ENCODE peak calls at places on chromosomes 16 and 17, in four cellular contexts. E is stomach, M is fibroblast of lung, T is astrocyte. K is an unnamed sample.

GRCh38 chr16:19439483-19439882 is 21.8 kb downstream of the TMC5 start:
- DNase-seq in M (no peak), E (no peak), T (no peak), K (no peak)

GRCh38 chr16:82454566-82454965 is 172.2 kb upstream of the CDH13 start:
- DNase-seq in T (no peak), M (no peak), E (no peak), K (no peak)

GRCh38 chr17:31310260-31310659 is 3.6 kb downstream of the EVI2B start:
- DNase-seq in T (no peak), M (no peak), E (no peak), K (no peak)

GRCh38 chr17:8632087-8632486 is 1.6 kb upstream of the MYH10 start:
- DNase-seq in E (no peak), M (no peak), T (no peak), K (no peak)

GRCh38 chr16:70608516-70608915 is 37.8 kb upstream of the IL34 start:
- DNase-seq in E (no peak), T (no peak), M (no peak), K (no peak)

GRCh38 chr16:81634380-81635121 is 144.5 kb upstream of the PLCG2 start:
- DNase-seq in M (peak; percentile 34), T (peak; percentile 65), E (no peak), K (no peak)

GRCh38 chr16:720507-720989 is 398 bp upstream of the ANTKMT start:
- DNase-seq in E (no peak), M (peak; percentile 59), T (peak; percentile 58), K (no peak)

GRCh38 chr17:48470388-48471034 is 40.5 kb upstream of the SKAP1 start:
- DNase-seq in M (peak; percentile 68), E (no peak), T (peak; percentile 59), K (no peak)

GRCh38 chr17:50046179-50046578 is 9.7 kb upstream of the ITGA3 start:
- DNase-seq in T (no peak), E (no peak), M (no peak), K (no peak)

GRCh38 chr16:14501331-14502255 is 128.5 kb downstream of the PARN start:
- DNase-seq in T (peak; percentile 97), M (peak; percentile 95), E (peak; percentile 89), K (peak; percentile 77)

GRCh38 chr17:42266918-42267766 is 9.0 kb downstream of the STAT5B start:
- DNase-seq in T (peak; percentile 89), M (peak; percentile 99), E (no peak), K (no peak)

GRCh38 chr17:68420065-68420847 is 37.0 kb downstream of the WIPI1 start:
- DNase-seq in T (no peak), E (no peak), M (no peak), K (no peak)

GRCh38 chr16:69595127-69596036 is 29.6 kb downstream of the NFAT5 start:
- DNase-seq in T (peak; percentile 53), M (peak; percentile 64), E (no peak), K (no peak)

GRCh38 chr17:55354010-55354409 is 67.6 kb downstream of the MMD start:
- DNase-seq in E (no peak), M (no peak), T (no peak), K (no peak)

GRCh38 chr16:84467256-84467655 is 37.2 kb downstream of the MEAK7 start:
- DNase-seq in M (no peak), T (no peak), E (no peak), K (no peak)

GRCh38 chr16:86396918-86397317 is 113.4 kb upstream of the FOXF1 start:
- DNase-seq in T (peak; percentile 93), M (peak; percentile 94), E (no peak), K (no peak)

GRCh38 chr17:64533784-64534183 is 27.0 kb downstream of the CEP95 start:
- DNase-seq in E (no peak), T (no peak), M (no peak), K (no peak)

GRCh38 chr17:48052956-48053757 is 5.0 kb downstream of the NFE2L1 start:
- DNase-seq in M (peak; percentile 47), T (no peak), E (peak; percentile 39), K (peak; percentile 20)

GRCh38 chr16:57091990-57092785 is at the start of gene CPNE2:
- DNase-seq in E (peak; percentile 59), T (peak; percentile 20), M (peak; percentile 30), K (no peak)

GRCh38 chr17:72466199-72466598 is 345.4 kb downstream of the SOX9 start:
- DNase-seq in M (peak; percentile 70), T (peak; percentile 78), E (peak; percentile 39), K (no peak)

GRCh38 chr17:72422505-72423285 is 301.9 kb downstream of the SOX9 start:
- DNase-seq in E (peak; percentile 50), T (peak; percentile 93), M (peak; percentile 79), K (no peak)

GRCh38 chr16:86391486-86391885 is 118.8 kb upstream of the FOXF1 start:
- DNase-seq in E (no peak), M (peak; percentile 53), T (peak; percentile 66), K (no peak)

GRCh38 chr17:44198721-44199552 is 747 bp downstream of the ATXN7L3 start:
- DNase-seq in M (peak; percentile 59), T (no peak), E (peak; percentile 68), K (no peak)

GRCh38 chr16:31456988-31457360 is 2.3 kb upstream of the ARMC5 start:
- DNase-seq in E (no peak), T (no peak), M (no peak), K (no peak)

GRCh38 chr17:28925912-28926365 is 23.1 kb upstream of the DHRS13 start:
- DNase-seq in M (peak; percentile 80), T (peak; percentile 92), E (no peak), K (no peak)

GRCh38 chr16:85248269-85248668 is 136.0 kb upstream of the CIBAR2 start:
- DNase-seq in M (no peak), E (no peak), T (no peak), K (no peak)

GRCh38 chr17:72930031-72930430 is 162.5 kb downstream of the SLC39A11 start:
- DNase-seq in M (no peak), T (no peak), E (no peak), K (no peak)

GRCh38 chr17:40545660-40546059 is 19.6 kb downstream of the CCR7 start:
- DNase-seq in T (no peak), M (no peak), E (peak; percentile 1), K (no peak)

GRCh38 chr17:40548491-40548981 is 16.7 kb downstream of the CCR7 start:
- DNase-seq in T (no peak), M (no peak), E (peak; percentile 9), K (no peak)

GRCh38 chr17:40547079-40547784 is 18.0 kb downstream of the CCR7 start:
- DNase-seq in T (no peak), M (no peak), E (peak; percentile 19), K (no peak)

GRCh38 chr17:40548982-40549680 is 16.1 kb downstream of the CCR7 start:
- DNase-seq in M (peak; percentile 98), T (peak; percentile 83), E (peak; percentile 50), K (no peak)

DNA sequence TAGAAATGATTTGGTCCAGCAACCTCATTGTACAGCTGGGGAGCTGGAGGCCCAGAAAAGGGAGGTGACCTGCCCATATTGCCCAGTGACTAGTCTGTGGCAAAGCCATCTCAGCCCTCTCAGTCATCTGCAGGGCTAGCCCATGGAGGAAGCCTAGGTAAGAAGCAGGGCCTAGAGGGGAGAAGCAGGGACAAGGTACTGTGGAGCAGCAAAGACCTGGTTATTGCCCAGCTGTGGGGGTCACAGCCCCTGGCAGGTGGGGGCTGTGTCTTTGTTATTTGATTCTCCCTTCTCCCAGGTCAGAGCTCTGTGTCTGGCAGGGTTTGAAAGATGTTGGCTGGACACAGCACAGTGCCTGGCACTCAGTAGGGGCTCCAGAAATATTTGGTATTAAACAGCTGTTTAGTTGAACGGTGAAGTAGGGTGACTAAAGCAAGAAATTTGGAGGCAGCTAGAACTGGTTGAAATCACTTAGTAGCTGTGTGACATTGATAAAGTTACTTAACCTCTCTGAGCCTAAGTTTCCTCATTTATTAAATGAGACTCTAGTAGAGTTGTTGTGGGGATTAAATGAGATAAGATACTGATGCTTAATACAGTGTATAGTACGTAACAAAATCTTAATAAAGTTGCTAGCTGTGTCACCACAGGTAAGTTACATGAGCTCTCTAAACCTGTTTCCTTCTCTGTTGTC is 17.3 kb downstream of the CCR7 start:
- DNase-seq in T (no peak), E (peak; percentile 16), M (no peak), K (no peak)
- H3K4me1 ChIP-seq in T (peaks cover 50% of the 10 kb centered on the region), E (peaks cover 53% of the 10 kb centered on the region), M (peaks cover 49% of the 10 kb centered on the region), K (peaks cover 6% of the 10 kb centered on the region)

DNA sequence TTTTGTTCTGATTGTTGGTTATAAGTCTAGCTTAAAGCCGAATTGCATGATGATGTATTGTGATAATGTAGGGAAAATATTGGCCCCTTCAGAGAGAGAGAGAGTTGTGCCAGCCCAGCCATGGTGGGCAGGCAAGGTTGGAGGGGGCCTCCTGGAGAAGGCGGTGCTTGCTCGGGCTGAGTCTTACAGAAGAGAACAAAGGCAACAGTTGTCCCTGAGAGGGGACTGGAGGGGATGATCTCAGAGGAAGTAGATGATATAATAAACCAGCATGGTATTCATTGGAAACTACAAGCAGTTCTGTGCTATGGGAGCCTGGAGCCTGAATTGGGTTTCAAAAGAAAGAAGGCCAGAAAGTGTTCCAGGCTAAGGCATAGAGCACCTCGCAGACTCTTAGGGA is 173.8 kb downstream of the RPTOR start:
- DNase-seq in M (no peak), T (no peak), E (no peak), K (no peak)
- H3K4me3 ChIP-seq in M (no peak overlapping the region), T (no peak overlapping the region), E (no peak overlapping the region), K (no peak overlapping the region)

GRCh38 chr17:14741516-14741915 is 440.6 kb downstream of the HS3ST3B1 start:
- DNase-seq in T (no peak), E (no peak), M (no peak), K (no peak)
- H3K4me1 ChIP-seq in T (peaks cover 6% of the 10 kb centered on the region), E (no peaks in the 10 kb centered on the region), M (peaks cover 6% of the 10 kb centered on the region), K (no peaks in the 10 kb centered on the region)

DNA sequence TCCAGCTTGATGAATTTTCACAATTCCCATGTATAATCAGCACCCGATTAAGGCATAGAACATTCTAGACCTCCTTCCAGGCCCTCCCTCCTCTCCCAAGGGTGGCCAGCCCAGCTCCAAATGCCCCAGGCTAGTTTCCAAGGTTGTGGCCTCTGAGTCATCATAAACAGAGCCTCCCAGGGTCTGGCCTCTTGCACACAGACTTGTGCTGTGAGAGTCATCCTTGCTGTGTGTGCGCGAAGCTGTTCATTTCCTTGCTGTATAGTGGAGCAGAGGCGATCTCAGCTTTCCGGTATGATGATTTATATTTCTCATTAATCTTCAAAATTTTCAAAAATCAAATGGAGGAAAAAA is 20.5 kb upstream of the JPH3 start:
- DNase-seq in T (peak; percentile 97), E (peak; percentile 56), M (peak; percentile 99), K (peak; percentile 77)
- H3K4me3 ChIP-seq in T (peak overlapping the region; percentile 37), E (no peak overlapping the region), M (no peak overlapping the region), K (peak overlapping the region; percentile 59)

GRCh38 chr17:37086329-37086728 is 137.6 kb downstream of the AATF start:
- DNase-seq in T (no peak), M (no peak), E (peak; percentile 69), K (no peak)

GRCh38 chr17:37083461-37083860 is 134.7 kb downstream of the AATF start:
- DNase-seq in M (peak; percentile 12), E (no peak), T (no peak), K (no peak)

GRCh38 chr17:37082985-37083384 is 134.2 kb downstream of the AATF start:
- DNase-seq in E (no peak), M (no peak), T (no peak), K (no peak)

GRCh38 chr17:37082461-37082860 is 133.7 kb downstream of the AATF start:
- DNase-seq in E (no peak), M (no peak), T (no peak), K (no peak)

DNA sequence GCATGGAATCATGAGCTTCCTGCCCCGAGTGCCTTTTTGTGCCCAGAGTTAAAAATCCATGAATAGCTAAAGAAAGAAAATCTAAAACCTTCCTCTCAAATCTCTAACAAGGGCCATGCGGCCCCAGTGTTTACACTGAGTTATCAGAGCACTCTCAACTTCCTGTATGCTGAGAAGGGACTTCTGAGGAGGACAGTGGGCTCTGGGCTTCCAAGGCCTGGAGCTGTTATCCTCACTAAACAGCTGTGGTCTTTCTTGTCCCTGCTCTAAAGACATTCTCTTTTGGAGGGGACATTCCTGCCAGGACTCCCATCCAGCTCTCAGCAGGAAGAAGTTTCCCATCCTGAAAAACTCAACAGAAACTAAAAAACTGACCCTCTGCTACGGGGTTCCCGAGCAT is 135.6 kb downstream of the AATF start:
- DNase-seq in T (no peak), M (no peak), E (no peak), K (no peak)
- H3K4me1 ChIP-seq in T (no peaks in the 10 kb centered on the region), M (no peaks in the 10 kb centered on the region), E (peaks cover 17% of the 10 kb centered on the region), K (no peaks in the 10 kb centered on the region)